ENCODE peak calls at places on chromosomes 4 and X, in four cellular contexts. C is hippocampal formation, T is WTC11, G is brain microvascular endothelial cell. Z is an unnamed sample.

GRCh38 chr4:67546971-67547370 is 1.7 kb upstream of the CENPC start:
- DNase-seq in C (no peak), T (no peak), G (no peak), Z (no peak)

GRCh38 chr4:80125252-80126177 is 52.5 kb upstream of the ANTXR2 start:
- DNase-seq in C (no peak), T (no peak), G (no peak), Z (no peak)

GRCh38 chr4:61934201-61934600 is 734.1 kb downstream of the ADGRL3 start:
- DNase-seq in C (no peak), T (no peak), G (no peak), Z (no peak)

GRCh38 chr4:20044936-20045335 is 206.8 kb upstream of the SLIT2 start:
- DNase-seq in C (no peak), T (no peak), G (no peak), Z (no peak)

GRCh38 chr4:62531250-62531649 is 1331.1 kb downstream of the ADGRL3 start:
- DNase-seq in C (no peak), T (peak), G (no peak), Z (peak)

GRCh38 chrX:111375747-111376146 is 36.2 kb downstream of the DCX start:
- DNase-seq in C (no peak), T (no peak), G (no peak), Z (no peak)

GRCh38 chrX:56233682-56234081 is 1.5 kb downstream of the KLF8 start:
- DNase-seq in C (no peak), T (peak), G (no peak), Z (peak)

GRCh38 chr4:158016511-158016910 is 156.3 kb downstream of the GASK1B start:
- DNase-seq in C (no peak), T (no peak), G (peak), Z (no peak)

GRCh38 chr4:1716065-1716945 is 4.2 kb upstream of the SLBP start:
- DNase-seq in C (no peak), T (no peak), G (no peak), Z (no peak)

GRCh38 chr4:140068247-140068646 is 85.7 kb downstream of the MAML3 start:
- DNase-seq in C (no peak), T (no peak), G (no peak), Z (no peak)

GRCh38 chr4:138891610-138892009 is 124.0 kb upstream of the NOCT start:
- DNase-seq in C (no peak), T (no peak), G (peak), Z (no peak)

GRCh38 chr4:59553739-59554126 is 1646.4 kb upstream of the ADGRL3 start:
- DNase-seq in C (no peak), T (no peak), G (peak), Z (no peak)

GRCh38 chr4:60366661-60367060 is 833.5 kb upstream of the ADGRL3 start:
- DNase-seq in C (peak), T (no peak), G (no peak), Z (no peak)

GRCh38 chrX:48465336-48465933 is 4.6 kb downstream of the SLC38A5 start:
- DNase-seq in C (no peak), T (no peak), G (peak), Z (no peak)

GRCh38 chr4:18020145-18020670 is 1.3 kb downstream of the LCORL start:
- DNase-seq in C (no peak), T (no peak), G (no peak), Z (no peak)

GRCh38 chrX:149527705-149528104 is 13.1 kb upstream of the EOLA1 start:
- DNase-seq in C (peak), T (no peak), G (peak), Z (no peak)

GRCh38 chrX:40175416-40176255 is 77.9 kb upstream of the BCOR start:
- DNase-seq in C (no peak), T (peak), G (no peak), Z (no peak)

GRCh38 chr4:41095973-41096372 is 118.4 kb downstream of the APBB2 start:
- DNase-seq in C (no peak), T (no peak), G (peak), Z (no peak)

GRCh38 chr4:170388255-170388654 is 298.5 kb upstream of the AADAT start:
- DNase-seq in C (no peak), T (no peak), G (peak), Z (no peak)

GRCh38 chr4:85861064-85861767 is 386.3 kb downstream of the ARHGAP24 start:
- DNase-seq in C (no peak), T (no peak), G (no peak), Z (no peak)

GRCh38 chr4:33924239-33924638 is 2320.1 kb downstream of the ARAP2 start:
- DNase-seq in C (no peak), T (peak), G (no peak), Z (peak)

GRCh38 chr4:95091272-95091671 is 333.5 kb downstream of the BMPR1B start:
- DNase-seq in C (no peak), T (no peak), G (no peak), Z (no peak)

GRCh38 chr4:2734618-2735017 is 21.5 kb downstream of the TNIP2 start:
- DNase-seq in C (no peak), T (no peak), G (no peak), Z (no peak)

GRCh38 chrX:153761863-153762262 is 2.2 kb upstream of the PLXNB3 start:
- DNase-seq in C (no peak), T (no peak), G (no peak), Z (no peak)

GRCh38 chr4:105158837-105159236 is 12.2 kb downstream of the TET2 start:
- DNase-seq in C (no peak), T (no peak), G (no peak), Z (no peak)

GRCh38 chrX:41781500-41781899 is 57.5 kb downstream of the GPR82 start:
- DNase-seq in C (no peak), T (no peak), G (peak), Z (no peak)

GRCh38 chr4:174582463-174582862 is 60.2 kb upstream of the HPGD start:
- DNase-seq in C (no peak), T (no peak), G (no peak), Z (no peak)

GRCh38 chr4:163548481-163549243 is 54.2 kb downstream of the TMA16 start:
- DNase-seq in C (peak), T (no peak), G (peak), Z (no peak)

GRCh38 chr4:80112236-80112635 is 39.2 kb upstream of the ANTXR2 start:
- DNase-seq in C (no peak), T (no peak), G (no peak), Z (no peak)

GRCh38 chrX:129557844-129558243 is 17.8 kb downstream of the OCRL start:
- DNase-seq in C (no peak), T (no peak), G (peak), Z (no peak)

GRCh38 chrX:109774706-109775105 is 41.6 kb upstream of the ACSL4 start:
- DNase-seq in C (no peak), T (no peak), G (peak), Z (no peak)